ENCODE peak calls at places on chromosome 12, in six cellular contexts. One of them, this sample, is unnamed.

GRCh38 chr12:29286081-29286800 is 94.7 kb downstream of the ERGIC2 start:
- DNase-seq in HT-29: no peak
- DNase-seq in stimulated activated CD8-positive, alpha-beta memory T cell treated with anti-CD3 and anti-CD28 coated beads, Interleukin-4, amount 100 ng/mL, for 24 hours: no peak
- DNase-seq in NT2/D1: no peak
- DNase-seq in endothelial cell: no peak
- DNase-seq in AML-193: no peak
- DNase-seq in this sample: no peak

GRCh38 chr12:52534482-52534881 is 14.3 kb upstream of the KRT5 start:
- DNase-seq in AML-193: no peak
- DNase-seq in HT-29: peak
- DNase-seq in endothelial cell: no peak
- DNase-seq in NT2/D1: no peak
- DNase-seq in stimulated activated CD8-positive, alpha-beta memory T cell treated with anti-CD3 and anti-CD28 coated beads, Interleukin-4, amount 100 ng/mL, for 24 hours: no peak
- DNase-seq in this sample: no peak

GRCh38 chr12:11969437-11970154 is 101.1 kb upstream of the BCL2L14 start:
- DNase-seq in stimulated activated CD8-positive, alpha-beta memory T cell treated with anti-CD3 and anti-CD28 coated beads, Interleukin-4, amount 100 ng/mL, for 24 hours: no peak
- DNase-seq in NT2/D1: peak
- DNase-seq in HT-29: peak
- DNase-seq in endothelial cell: no peak
- DNase-seq in AML-193: no peak
- DNase-seq in this sample: peak

GRCh38 chr12:102833687-102834435 is 83.2 kb downstream of the PAH start:
- DNase-seq in AML-193: no peak
- DNase-seq in HT-29: no peak
- DNase-seq in endothelial cell: peak
- DNase-seq in stimulated activated CD8-positive, alpha-beta memory T cell treated with anti-CD3 and anti-CD28 coated beads, Interleukin-4, amount 100 ng/mL, for 24 hours: no peak
- DNase-seq in NT2/D1: peak
- DNase-seq in this sample: no peak

GRCh38 chr12:95520825-95521224 is 30.5 kb downstream of the USP44 start:
- DNase-seq in NT2/D1: no peak
- DNase-seq in HT-29: no peak
- DNase-seq in AML-193: no peak
- DNase-seq in stimulated activated CD8-positive, alpha-beta memory T cell treated with anti-CD3 and anti-CD28 coated beads, Interleukin-4, amount 100 ng/mL, for 24 hours: no peak
- DNase-seq in endothelial cell: no peak
- DNase-seq in this sample: no peak

GRCh38 chr12:116166306-116166705 is 111.2 kb downstream of the MED13L start:
- DNase-seq in HT-29: no peak
- DNase-seq in AML-193: no peak
- DNase-seq in endothelial cell: no peak
- DNase-seq in stimulated activated CD8-positive, alpha-beta memory T cell treated with anti-CD3 and anti-CD28 coated beads, Interleukin-4, amount 100 ng/mL, for 24 hours: no peak
- DNase-seq in NT2/D1: no peak
- DNase-seq in this sample: no peak

GRCh38 chr12:118979763-118980406 is 1.5 kb upstream of the SRRM4 start:
- DNase-seq in stimulated activated CD8-positive, alpha-beta memory T cell treated with anti-CD3 and anti-CD28 coated beads, Interleukin-4, amount 100 ng/mL, for 24 hours: no peak
- DNase-seq in AML-193: peak
- DNase-seq in NT2/D1: peak
- DNase-seq in endothelial cell: peak
- DNase-seq in HT-29: peak
- DNase-seq in this sample: peak

GRCh38 chr12:68028647-68029046 is 39.4 kb downstream of the IFNG-AS1 start:
- DNase-seq in stimulated activated CD8-positive, alpha-beta memory T cell treated with anti-CD3 and anti-CD28 coated beads, Interleukin-4, amount 100 ng/mL, for 24 hours: no peak
- DNase-seq in AML-193: no peak
- DNase-seq in NT2/D1: no peak
- DNase-seq in HT-29: no peak
- DNase-seq in endothelial cell: no peak
- DNase-seq in this sample: no peak

GRCh38 chr12:44076892-44077291 is 241.0 kb downstream of the TMEM117 start:
- DNase-seq in AML-193: no peak
- DNase-seq in endothelial cell: no peak
- DNase-seq in HT-29: no peak
- DNase-seq in stimulated activated CD8-positive, alpha-beta memory T cell treated with anti-CD3 and anti-CD28 coated beads, Interleukin-4, amount 100 ng/mL, for 24 hours: no peak
- DNase-seq in NT2/D1: no peak
- DNase-seq in this sample: no peak